ENCODE peak calls at places on chromosomes 7 and 10, in ten cellular contexts. V is activated naive CD4-positive, alpha-beta T cell treated with anti-CD3 and anti-CD28 coated beads, Interleukin-2, amount 10 ng/mL, durations not matched to agents 7 days and 5 days; R is CD4-positive, alpha-beta T cell; A is upper lobe of right lung; J is renal cortical epithelial cell; H is NCI-H69; N is M059J; G is SK-N-SH; W is A172; P is skeletal muscle cell. E is an unnamed sample.

GRCh38 chr7:134421998-134422397 is 36.9 kb downstream of the AKR1B1 start:
- DNase-seq in P (no peak), N (peak), V (no peak), A (no peak), R (no peak), H (no peak), J (peak), G (no peak), W (peak), E (peak)

GRCh38 chr10:54800677-54801480 is at the start of gene PCDH15:
- DNase-seq in W (peak), P (no peak), N (peak), V (no peak), A (no peak), J (peak), G (peak), R (no peak), H (peak), E (peak)

GRCh38 chr10:63268139-63268797 is 135.1 kb downstream of the NRBF2 start:
- DNase-seq in N (peak), V (no peak), A (no peak), G (no peak), H (peak), J (peak), R (no peak), W (no peak), P (no peak), E (peak)

GRCh38 chr10:126931548-126931947 is 26.3 kb downstream of the DOCK1 start:
- DNase-seq in N (no peak), V (no peak), W (no peak), P (no peak), R (no peak), A (no peak), G (no peak), J (no peak), H (no peak), E (no peak)

GRCh38 chr10:131816157-131816775 is 84.5 kb upstream of the PPP2R2D start:
- DNase-seq in P (no peak), A (no peak), R (no peak), V (no peak), H (no peak), W (no peak), G (peak), J (no peak), N (no peak), E (no peak)

GRCh38 chr7:134004829-134005505 is 122.2 kb upstream of the LRGUK start:
- DNase-seq in H (no peak), R (no peak), A (no peak), J (no peak), P (no peak), G (no peak), V (no peak), W (no peak), N (no peak), E (no peak)

GRCh38 chr10:131203456-131204357 is 107.8 kb downstream of the TCERG1L start:
- DNase-seq in V (no peak), W (no peak), P (no peak), G (no peak), H (no peak), A (no peak), N (no peak), J (no peak), R (no peak), E (no peak)

GRCh38 chr10:24153016-24153415 is 55.9 kb upstream of the KIAA1217 start:
- DNase-seq in N (no peak), P (no peak), V (no peak), R (no peak), W (no peak), G (no peak), A (no peak), H (no peak), J (no peak), E (no peak)

GRCh38 chr7:17965600-17965999 is 25.3 kb upstream of the SNX13 start:
- DNase-seq in J (no peak), P (peak), N (peak), W (peak), R (no peak), G (no peak), V (no peak), A (no peak), H (peak), E (peak)

GRCh38 chr7:125878990-125879389 is 949.4 kb upstream of the POT1 start:
- DNase-seq in W (peak), A (no peak), H (no peak), N (peak), R (no peak), P (no peak), V (no peak), G (no peak), J (no peak), E (no peak)

GRCh38 chr10:43195557-43195956 is 57.3 kb downstream of the CSGALNACT2 start:
- DNase-seq in W (no peak), H (no peak), A (no peak), G (peak), P (no peak), J (no peak), V (no peak), N (no peak), R (no peak), E (no peak)

GRCh38 chr7:105680505-105681187 is 99.4 kb upstream of the EFCAB10 start:
- DNase-seq in V (no peak), J (peak), A (peak), H (no peak), G (no peak), W (no peak), N (no peak), P (no peak), R (no peak), E (peak)

GRCh38 chr10:97140284-97140846 is 45.4 kb downstream of the SLIT1 start:
- DNase-seq in V (no peak), H (no peak), A (no peak), N (no peak), P (no peak), J (no peak), G (peak), W (no peak), R (no peak), E (no peak)

GRCh38 chr7:142698429-142698828 is 50.8 kb upstream of the PRSS1 start:
- DNase-seq in H (no peak), J (no peak), W (no peak), P (no peak), R (no peak), V (no peak), A (no peak), G (no peak), N (no peak), E (no peak)

GRCh38 chr10:51422311-51423120 is 276.9 kb downstream of the CSTF2T start:
- DNase-seq in G (peak), J (peak), V (peak), N (peak), A (no peak), W (peak), P (peak), H (peak), R (no peak), E (peak)

GRCh38 chr10:30829921-30830671 is 200.5 kb upstream of the LYZL2 start:
- DNase-seq in V (no peak), P (peak), N (peak), H (peak), A (no peak), R (no peak), G (no peak), W (peak), J (peak), E (peak)

GRCh38 chr10:3902054-3902808 is 117.2 kb upstream of the KLF6 start:
- DNase-seq in V (no peak), G (no peak), R (peak), J (peak), W (no peak), H (no peak), P (no peak), A (no peak), N (peak), E (no peak)

GRCh38 chr10:65765006-65765546 is 1160.8 kb upstream of the LRRTM3 start:
- DNase-seq in J (no peak), W (no peak), A (no peak), V (no peak), R (no peak), P (no peak), G (no peak), H (no peak), N (no peak), E (no peak)

GRCh38 chr10:79128923-79129305 is 60.1 kb downstream of the ZMIZ1 start:
- DNase-seq in R (no peak), V (no peak), W (peak), G (peak), A (no peak), H (peak), P (no peak), J (no peak), N (no peak), E (no peak)

GRCh38 chr7:43697690-43698089 is 31.6 kb downstream of the COA1 start:
- DNase-seq in P (no peak), R (no peak), A (no peak), N (peak), V (no peak), G (no peak), H (no peak), W (peak), J (peak), E (no peak)

GRCh38 chr7:16785316-16785715 is 19.5 kb downstream of the AGR2 start:
- DNase-seq in N (no peak), A (no peak), H (peak), W (no peak), P (no peak), G (no peak), V (no peak), R (no peak), J (no peak), E (no peak)

GRCh38 chr10:107413971-107414370 is 249.5 kb upstream of the SORCS1 start:
- DNase-seq in G (no peak), H (no peak), N (no peak), V (no peak), R (no peak), A (no peak), W (no peak), J (no peak), P (no peak), E (no peak)

GRCh38 chr10:51139176-51139575 is 64.9 kb downstream of the PRKG1 start:
- DNase-seq in G (no peak), W (no peak), P (no peak), J (no peak), A (no peak), H (no peak), R (no peak), V (no peak), N (no peak), E (no peak)

GRCh38 chr7:3957735-3958491 is 656.9 kb downstream of the SDK1 start:
- DNase-seq in A (no peak), H (no peak), V (no peak), N (no peak), G (no peak), P (no peak), W (no peak), J (peak), R (no peak), E (no peak)

GRCh38 chr10:970311-971149 is 17.7 kb upstream of the GTPBP4 start:
- DNase-seq in A (peak), R (no peak), V (no peak), P (no peak), G (peak), W (no peak), J (peak), N (no peak), H (peak), E (no peak)

GRCh38 chr7:124351950-124352349 is 319.1 kb upstream of the TMEM229A start:
- DNase-seq in P (no peak), W (no peak), N (peak), G (peak), R (no peak), V (no peak), H (no peak), J (no peak), A (no peak), E (no peak)

E was measured in MCF 10A.